ENCODE peak calls at places on chromosomes 5 and 9, in ten cellular contexts. X is psoas muscle, D is GM23338, A is fibroblast of lung, P is IMR-90, M is neural progenitor cell, R is heart right ventricle, H is adipocyte, B is cardiac muscle cell, E is foreskin keratinocyte. K is an unnamed sample. For H3K4me1, the result is how much of the 10 kb centered on the place peaks cover.

GRCh38 chr5:68953151-68953884 is 140.5 kb upstream of the SLC30A5 start:
- DNase-seq in X (no peak), D (no peak), A (peak), P (no peak), M (no peak), R (no peak), H (no peak), B (no peak), E (no peak), K (no peak)

GRCh38 chr5:124979174-124979573 is 232.7 kb upstream of the ZNF608 start:
- DNase-seq in X (no peak), D (peak), A (peak), P (peak), M (peak), R (no peak), H (no peak), B (no peak), E (no peak), K (no peak)

GRCh38 chr5:143957455-143957854 is 145.5 kb downstream of the HMHB1 start:
- DNase-seq in X (no peak), D (peak), A (no peak), P (no peak), M (no peak), R (no peak), H (peak), B (no peak), E (no peak), K (no peak)

GRCh38 chr9:121498487-121499176 is 1.0 kb downstream of the GGTA1 start:
- DNase-seq in X (peak), D (peak), A (peak), P (peak), M (peak), R (peak), H (peak), B (peak), E (no peak), K (peak)

GRCh38 chr5:34053133-34053532 is 10.1 kb upstream of the C1QTNF3 start:
- DNase-seq in X (no peak), D (no peak), A (peak), P (peak), M (no peak), R (no peak), H (peak), B (peak), E (peak), K (no peak)

GRCh38 chr9:17116400-17116837 is 18.4 kb upstream of the CNTLN start:
- DNase-seq in X (no peak), D (peak), A (peak), P (peak), M (peak), R (no peak), H (peak), B (peak), E (peak), K (no peak)

GRCh38 chr5:135453613-135454012 is 1.5 kb upstream of the TIFAB start:
- DNase-seq in X (no peak), D (no peak), A (no peak), P (no peak), M (no peak), R (no peak), H (no peak), B (no peak), E (no peak), K (no peak)

GRCh38 chr5:141839015-141839513 is 39.1 kb downstream of the PCDH1 start:
- DNase-seq in X (no peak), D (peak), A (peak), P (no peak), M (peak), R (no peak), H (no peak), B (no peak), E (no peak), K (no peak)

GRCh38 chr9:131853434-131853833 is 113.6 kb upstream of the RAPGEF1 start:
- DNase-seq in X (no peak), D (no peak), A (no peak), P (no peak), M (no peak), R (no peak), H (no peak), B (no peak), E (no peak), K (no peak)

GRCh38 chr5:90783460-90784333 is 225.1 kb downstream of the ADGRV1 start:
- DNase-seq in X (peak), D (peak), A (peak), P (peak), M (peak), R (peak), H (peak), B (peak), E (no peak), K (peak)

GRCh38 chr9:21681641-21682040 is 120.8 kb upstream of the MTAP start:
- DNase-seq in X (no peak), D (no peak), A (peak), P (peak), M (no peak), R (no peak), H (peak), B (peak), E (peak), K (no peak)

GRCh38 chr9:35820076-35820475 is 5.2 kb upstream of the HINT2 start:
- DNase-seq in X (no peak), D (no peak), A (peak), P (peak), M (no peak), R (no peak), H (peak), B (peak), E (no peak), K (no peak)

GRCh38 chr5:123422433-123423277 is 548 bp downstream of the CEP120 start:
- DNase-seq in X (no peak), D (no peak), A (peak), P (peak), M (peak), R (no peak), H (peak), B (peak), E (no peak), K (peak)

GRCh38 chr5:96014395-96014794 is 52.7 kb upstream of the ELL2 start:
- DNase-seq in X (no peak), D (no peak), A (no peak), P (no peak), M (no peak), R (no peak), H (no peak), B (no peak), E (no peak), K (no peak)

GRCh38 chr5:127660048-127660733 is 11.3 kb downstream of the CTXN3 start:
- DNase-seq in X (no peak), D (peak), A (no peak), P (no peak), M (peak), R (no peak), H (peak), B (no peak), E (no peak), K (peak)

GRCh38 chr9:124350485-124351263 is 64.6 kb downstream of the PSMB7 start:
- DNase-seq in X (no peak), D (no peak), A (no peak), P (no peak), M (no peak), R (no peak), H (no peak), B (no peak), E (no peak), K (no peak)

DNA sequence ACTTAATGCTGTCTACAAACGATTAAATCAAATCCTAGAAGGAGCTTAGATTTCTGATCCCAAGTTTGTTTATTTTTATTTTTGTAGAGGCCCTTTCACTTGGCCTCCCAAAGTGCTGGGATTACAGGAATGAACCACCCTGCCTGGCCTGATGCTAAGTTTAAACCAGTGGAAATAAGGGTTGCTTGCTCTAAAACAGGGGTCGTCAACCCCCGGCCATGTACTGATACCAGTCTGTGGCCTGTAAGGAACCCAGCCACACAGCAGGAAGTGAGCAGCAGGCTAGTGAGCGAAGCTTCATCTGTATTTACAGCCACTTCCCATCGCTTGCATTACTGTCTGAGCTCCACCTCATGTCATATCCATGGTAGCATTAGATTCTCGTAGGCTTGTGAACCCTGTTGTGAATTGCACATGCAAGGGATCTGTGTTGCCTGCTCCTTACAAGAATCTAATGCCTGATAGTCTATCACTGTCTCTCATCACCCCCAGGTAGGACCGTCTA is 11.4 kb downstream of the TTC1 start:
- DNase-seq in X (no peak), D (no peak), A (no peak), P (peak), M (no peak), R (no peak), H (no peak), B (no peak), E (no peak), K (no peak)
- H3K4me1 ChIP-seq in X (under half), D (under half), A (under half), P (under half), M (under half), R (under half), H (under half), B (under half), E (under half), K (under half)

GRCh38 chr9:89493181-89493580 is 4.7 kb downstream of the SEMA4D start:
- DNase-seq in X (no peak), D (no peak), A (no peak), P (no peak), M (no peak), R (no peak), H (no peak), B (no peak), E (no peak), K (no peak)

GRCh38 chr9:89493671-89494070 is 4.2 kb downstream of the SEMA4D start:
- DNase-seq in X (no peak), D (peak), A (no peak), P (no peak), M (peak), R (no peak), H (no peak), B (no peak), E (no peak), K (no peak)

GRCh38 chr9:89495824-89496555 is 1.9 kb downstream of the SEMA4D start:
- DNase-seq in X (no peak), D (no peak), A (no peak), P (no peak), M (no peak), R (no peak), H (no peak), B (no peak), E (no peak), K (no peak)

GRCh38 chr9:89492586-89492985 is 5.3 kb downstream of the SEMA4D start:
- DNase-seq in X (no peak), D (no peak), A (no peak), P (no peak), M (no peak), R (no peak), H (no peak), B (no peak), E (no peak), K (no peak)

GRCh38 chr9:89494199-89494598 is 3.7 kb downstream of the SEMA4D start:
- DNase-seq in X (no peak), D (no peak), A (no peak), P (no peak), M (no peak), R (no peak), H (no peak), B (no peak), E (no peak), K (no peak)
- H3K4me1 ChIP-seq in X (under half), D (half or more), A (under half), P (under half), M (under half), R (under half), H (under half), B (under half), E (under half), K (half or more)

GRCh38 chr5:79030663-79031480 is 38.6 kb downstream of the DMGDH start:
- DNase-seq in X (no peak), D (no peak), A (no peak), P (no peak), M (no peak), R (no peak), H (no peak), B (no peak), E (no peak), K (no peak)

GRCh38 chr5:79035237-79035636 is 34.2 kb downstream of the DMGDH start:
- DNase-seq in X (no peak), D (no peak), A (no peak), P (no peak), M (no peak), R (no peak), H (no peak), B (no peak), E (no peak), K (no peak)

GRCh38 chr5:79032031-79032711 is 37.3 kb downstream of the DMGDH start:
- DNase-seq in X (no peak), D (no peak), A (peak), P (peak), M (no peak), R (no peak), H (no peak), B (no peak), E (no peak), K (no peak)

GRCh38 chr5:79036769-79037168 is 32.7 kb downstream of the DMGDH start:
- DNase-seq in X (no peak), D (no peak), A (no peak), P (no peak), M (no peak), R (no peak), H (no peak), B (no peak), E (no peak), K (no peak)

GRCh38 chr5:79031481-79031867 is 38.0 kb downstream of the DMGDH start:
- DNase-seq in X (no peak), D (no peak), A (no peak), P (no peak), M (no peak), R (no peak), H (no peak), B (no peak), E (no peak), K (no peak)
- H3K4me1 ChIP-seq in X (under half), D (under half), A (under half), P (under half), M (under half), R (under half), H (under half), B (under half), E (under half), K (under half)

DNA sequence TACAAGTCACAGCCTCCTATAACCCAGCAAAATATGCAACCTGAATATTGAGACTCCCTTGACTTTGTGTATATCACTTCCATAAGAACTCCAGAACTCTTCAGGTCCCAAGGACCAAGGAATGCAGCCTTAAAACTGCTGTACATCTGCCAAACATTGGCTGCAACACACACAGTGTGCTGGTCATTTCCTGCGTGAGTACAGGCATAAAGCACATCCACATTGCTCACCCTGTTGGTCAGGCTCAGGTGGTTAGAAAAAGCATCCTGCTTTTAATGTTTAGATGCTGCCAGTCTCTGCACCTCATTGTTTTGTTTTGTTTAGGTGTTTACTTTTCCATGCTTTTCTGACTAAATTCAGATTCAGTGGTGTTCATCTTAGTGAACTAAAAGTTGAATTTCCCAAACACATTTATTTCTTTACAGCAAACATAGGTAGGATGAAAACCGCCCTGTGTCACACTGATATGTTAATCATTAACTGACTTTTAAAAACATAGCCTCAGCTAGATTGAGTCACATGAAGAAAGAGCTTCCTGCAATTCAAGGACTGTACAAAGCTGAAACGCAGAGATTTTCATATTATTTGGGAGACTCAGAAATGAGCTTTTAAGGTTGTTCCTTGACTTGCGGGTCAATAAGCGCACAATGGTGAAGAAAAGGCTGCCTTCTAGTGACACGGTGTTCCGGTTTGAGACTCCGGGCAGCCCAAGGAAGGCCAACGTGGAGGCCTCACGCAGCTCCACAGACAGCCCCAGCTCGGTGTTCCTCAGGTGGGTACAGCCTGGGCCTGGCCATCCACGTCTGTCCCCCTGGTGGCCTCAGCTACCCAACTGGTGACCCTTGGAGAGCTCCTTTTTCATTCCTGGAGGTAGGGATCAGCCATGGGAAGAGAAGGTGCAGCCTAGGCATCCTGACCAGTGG is 52.2 kb upstream of the GRAMD2B start:
- DNase-seq in X (no peak), D (peak), A (peak), P (peak), M (no peak), R (no peak), H (no peak), B (peak), E (no peak), K (no peak)
- H3K4me1 ChIP-seq in X (under half), D (half or more), A (under half), P (under half), M (under half), R (under half), H (under half), B (under half), E (under half), K (under half)

GRCh38 chr5:81297531-81297930 is 3.9 kb upstream of the ZCCHC9 start:
- DNase-seq in X (no peak), D (no peak), A (no peak), P (no peak), M (no peak), R (no peak), H (no peak), B (no peak), E (no peak), K (no peak)
- H3K4me1 ChIP-seq in X (under half), D (under half), A (under half), P (under half), M (under half), R (under half), H (under half), B (under half), E (under half), K (under half)

GRCh38 chr9:137449081-137449844 is 8.1 kb upstream of the ENTPD8 start:
- DNase-seq in X (no peak), D (no peak), A (no peak), P (no peak), M (no peak), R (peak), H (no peak), B (no peak), E (no peak), K (peak)
- H3K4me1 ChIP-seq in X (under half), D (under half), A (under half), P (under half), M (under half), R (under half), H (under half), B (under half), E (under half), K (under half)

DNA sequence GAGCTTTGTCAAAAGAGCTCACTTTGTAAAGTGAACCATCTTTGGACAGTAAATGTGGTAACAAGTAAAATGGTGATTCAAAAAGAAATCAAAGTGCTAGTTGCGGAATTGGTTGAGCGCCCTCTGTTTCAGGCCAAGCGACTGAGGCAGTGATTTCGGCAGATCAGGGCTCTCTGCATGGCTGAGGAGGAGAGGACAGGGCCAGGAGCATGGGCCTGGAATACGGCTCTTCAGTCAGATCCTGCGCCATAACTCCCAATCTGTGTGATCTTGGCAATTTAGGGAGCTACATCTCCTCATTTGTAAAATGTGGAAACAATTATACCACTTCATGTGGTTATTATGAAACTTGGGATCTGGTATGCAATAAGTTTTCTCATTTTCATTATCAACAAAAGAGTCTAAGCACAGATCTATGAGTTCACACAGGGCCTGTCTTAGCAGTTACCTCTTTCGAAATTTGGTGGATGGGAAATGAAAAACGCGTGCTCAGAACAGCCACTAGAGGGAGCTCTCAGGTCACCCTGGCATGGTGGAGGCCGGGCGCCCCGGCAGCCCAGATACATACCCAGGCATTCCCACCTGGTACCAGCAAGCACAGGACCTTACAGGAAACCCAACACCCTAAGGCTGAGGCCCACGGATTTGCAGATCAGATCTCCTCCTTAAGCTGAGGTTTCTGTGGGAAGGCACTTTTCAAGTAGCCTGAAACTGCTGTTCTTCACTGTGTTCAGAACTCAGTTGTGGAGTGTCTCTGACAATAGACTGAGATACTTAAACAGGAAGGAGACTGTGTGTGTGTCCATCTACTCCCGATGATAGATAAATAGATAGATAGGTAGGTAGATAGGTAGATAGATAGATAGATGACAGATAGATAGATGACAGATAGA is 303.7 kb downstream of the RAB3C start:
- DNase-seq in X (peak), D (peak), A (peak), P (peak), M (peak), R (peak), H (peak), B (peak), E (peak), K (peak)
- H3K4me1 ChIP-seq in X (under half), D (under half), A (under half), P (under half), M (under half), R (under half), H (under half), B (under half), E (under half), K (under half)

GRCh38 chr5:173866249-173867172 is 21.6 kb upstream of the CPEB4 start:
- DNase-seq in X (no peak), D (peak), A (no peak), P (no peak), M (peak), R (peak), H (peak), B (no peak), E (no peak), K (peak)

GRCh38 chr5:173867173-173867679 is 20.9 kb upstream of the CPEB4 start:
- DNase-seq in X (no peak), D (no peak), A (no peak), P (no peak), M (no peak), R (no peak), H (no peak), B (no peak), E (no peak), K (no peak)

GRCh38 chr5:173869316-173869715 is 18.8 kb upstream of the CPEB4 start:
- DNase-seq in X (no peak), D (no peak), A (no peak), P (no peak), M (no peak), R (no peak), H (no peak), B (no peak), E (no peak), K (no peak)

GRCh38 chr5:173864126-173865075 is 23.7 kb upstream of the CPEB4 start:
- DNase-seq in X (no peak), D (no peak), A (no peak), P (no peak), M (no peak), R (no peak), H (no peak), B (no peak), E (no peak), K (no peak)

GRCh38 chr5:173868096-173868879 is 19.9 kb upstream of the CPEB4 start:
- DNase-seq in X (no peak), D (no peak), A (peak), P (peak), M (no peak), R (no peak), H (no peak), B (peak), E (no peak), K (no peak)
- H3K4me1 ChIP-seq in X (under half), D (under half), A (under half), P (under half), M (under half), R (under half), H (under half), B (under half), E (under half), K (under half)

GRCh38 chr9:37410969-37411785 is 11.3 kb upstream of the GRHPR start:
- DNase-seq in X (no peak), D (peak), A (no peak), P (peak), M (peak), R (no peak), H (peak), B (peak), E (no peak), K (no peak)

GRCh38 chr9:37414503-37414943 is 8.0 kb upstream of the GRHPR start:
- DNase-seq in X (no peak), D (no peak), A (no peak), P (no peak), M (peak), R (no peak), H (no peak), B (no peak), E (no peak), K (no peak)

GRCh38 chr9:37415011-37415719 is 7.3 kb upstream of the GRHPR start:
- DNase-seq in X (peak), D (peak), A (peak), P (peak), M (peak), R (no peak), H (peak), B (peak), E (peak), K (no peak)

GRCh38 chr9:37412431-37413151 is 9.9 kb upstream of the GRHPR start:
- DNase-seq in X (peak), D (no peak), A (peak), P (peak), M (peak), R (no peak), H (peak), B (peak), E (no peak), K (peak)

GRCh38 chr9:37413311-37413710 is 9.2 kb upstream of the GRHPR start:
- DNase-seq in X (no peak), D (no peak), A (no peak), P (no peak), M (no peak), R (no peak), H (peak), B (no peak), E (no peak), K (no peak)
- H3K4me1 ChIP-seq in X (under half), D (under half), A (under half), P (under half), M (under half), R (under half), H (under half), B (under half), E (under half), K (under half)